ENCODE peak calls at places on chromosome 22, in six cellular contexts. J is NT2/D1, L is AG10803, H is endothelial cell of umbilical vein, R is EL, N is astrocyte of the spinal cord. B is an unnamed sample.

GRCh38 chr22:30127749-30128166 is 47.5 kb downstream of the HORMAD2 start:
- DNase-seq in N (peak), R (peak), L (peak), J (no peak), H (no peak), B (no peak)

GRCh38 chr22:43079742-43080141 is 9.4 kb downstream of the TTLL1 start:
- DNase-seq in R (no peak), H (no peak), J (no peak), N (no peak), L (no peak), B (no peak)

GRCh38 chr22:32674925-32675825 is 126.3 kb upstream of the TIMP3 start:
- DNase-seq in N (peak), L (no peak), J (no peak), R (peak), H (no peak), B (no peak)

GRCh38 chr22:19109198-19110063 is 12.8 kb downstream of the DGCR2 start:
- DNase-seq in L (peak), J (no peak), N (peak), R (peak), H (peak), B (peak)

GRCh38 chr22:37675930-37676571 is 615 bp downstream of the LGALS1 start:
- DNase-seq in N (no peak), J (no peak), R (peak), H (peak), L (peak), B (no peak)

GRCh38 chr22:38204784-38205183 is 3.0 kb downstream of the MAFF start:
- DNase-seq in L (no peak), J (no peak), R (no peak), N (no peak), H (no peak), B (no peak)

GRCh38 chr22:45865561-45866397 is 111.2 kb downstream of the WNT7B start:
- DNase-seq in L (no peak), J (no peak), H (no peak), R (no peak), N (no peak), B (no peak)

GRCh38 chr22:48250286-48250895 is 1487.9 kb downstream of the TBC1D22A start:
- DNase-seq in J (no peak), H (no peak), N (no peak), R (no peak), L (no peak), B (no peak)

GRCh38 chr22:31579835-31580242 is 82.2 kb downstream of the PISD start:
- DNase-seq in R (no peak), J (no peak), N (peak), H (no peak), L (no peak), B (no peak)

GRCh38 chr22:25696763-25697710 is 45.0 kb upstream of the MYO18B start:
- DNase-seq in R (no peak), L (peak), N (peak), H (no peak), J (no peak), B (no peak)

GRCh38 chr22:25970348-25970995 is 198.8 kb upstream of the SEZ6L start:
- DNase-seq in R (no peak), J (peak), L (no peak), H (no peak), N (no peak), B (no peak)

GRCh38 chr22:40410272-40410671 is 39.9 kb downstream of the SGSM3 start:
- DNase-seq in J (no peak), H (no peak), R (peak), N (no peak), L (no peak), B (no peak)

GRCh38 chr22:19548964-19549363 is 24.8 kb upstream of the CLDN5 start:
- DNase-seq in R (no peak), J (no peak), L (no peak), H (no peak), N (no peak), B (no peak)

GRCh38 chr22:28801845-28802594 is 1.7 kb upstream of the XBP1 start:
- DNase-seq in L (peak), N (no peak), R (no peak), J (no peak), H (peak), B (peak)

GRCh38 chr22:39518996-39519680 is 1.2 kb upstream of the ATF4 start:
- DNase-seq in N (peak), J (no peak), L (no peak), R (no peak), H (no peak), B (no peak)

GRCh38 chr22:26054846-26055245 is 114.4 kb upstream of the SEZ6L start:
- DNase-seq in H (no peak), L (no peak), J (no peak), N (no peak), R (no peak), B (no peak)

GRCh38 chr22:36544107-36544620 is 15.2 kb upstream of the EIF3D start:
- DNase-seq in J (no peak), R (peak), N (no peak), L (peak), H (no peak), B (no peak)

GRCh38 chr22:49566693-49567092 is 261.0 kb downstream of the BRD1 start:
- DNase-seq in J (no peak), N (no peak), R (no peak), L (no peak), H (no peak), B (no peak)

GRCh38 chr22:21866821-21867527 is 471 bp downstream of the MAPK1 start:
- DNase-seq in N (no peak), H (no peak), L (no peak), R (no peak), J (no peak), B (no peak)

GRCh38 chr22:44424867-44425351 is 73.1 kb downstream of the RTL6 start:
- DNase-seq in N (no peak), J (no peak), H (no peak), L (no peak), R (no peak), B (no peak)

GRCh38 chr22:36911887-36912661 is 1.4 kb upstream of the CSF2RB start:
- DNase-seq in J (no peak), H (peak), R (peak), L (peak), N (no peak), B (no peak)

GRCh38 chr22:27731621-27732020 is 69.9 kb downstream of the MN1 start:
- DNase-seq in L (no peak), J (no peak), N (no peak), R (no peak), H (no peak), B (no peak)

B was measured in KG1.